ENCODE peak calls at places on chromosomes 5 and 9, in five cellular contexts. One of them, this sample, is unnamed.

GRCh38 chr9:111005711-111006482 is 32.4 kb downstream of the LPAR1 start:
- DNase-seq in AML-193: no peak
- DNase-seq in SHP77 treated with DMSO at 0.1 percent for 48 hours: no peak
- DNase-seq in GM12865: no peak
- DNase-seq in naive B cell: no peak
- DNase-seq in this sample: no peak

GRCh38 chr5:137342764-137343163 is 156.4 kb downstream of the SPOCK1 start:
- DNase-seq in naive B cell: no peak
- DNase-seq in GM12865: no peak
- DNase-seq in SHP77 treated with DMSO at 0.1 percent for 48 hours: no peak
- DNase-seq in AML-193: no peak
- DNase-seq in this sample: no peak

GRCh38 chr9:95455714-95456113 is 61.1 kb downstream of the PTCH1 start:
- DNase-seq in AML-193: no peak
- DNase-seq in naive B cell: no peak
- DNase-seq in GM12865: no peak
- DNase-seq in SHP77 treated with DMSO at 0.1 percent for 48 hours: no peak
- DNase-seq in this sample: no peak

GRCh38 chr5:134506054-134507039 is 19.1 kb upstream of the JADE2 start:
- DNase-seq in GM12865: no peak
- DNase-seq in AML-193: no peak
- DNase-seq in SHP77 treated with DMSO at 0.1 percent for 48 hours: no peak
- DNase-seq in naive B cell: no peak
- DNase-seq in this sample: no peak

GRCh38 chr5:123176224-123176937 is 87.3 kb downstream of the PRDM6 start:
- DNase-seq in naive B cell: no peak
- DNase-seq in GM12865: no peak
- DNase-seq in AML-193: no peak
- DNase-seq in SHP77 treated with DMSO at 0.1 percent for 48 hours: no peak
- DNase-seq in this sample: no peak

GRCh38 chr5:169637856-169638190 is 748 bp downstream of the DOCK2 start:
- DNase-seq in SHP77 treated with DMSO at 0.1 percent for 48 hours: no peak
- DNase-seq in GM12865: peak; percentile 86
- DNase-seq in AML-193: peak; percentile 45
- DNase-seq in naive B cell: peak; percentile 59
- DNase-seq in this sample: no peak

GRCh38 chr5:141850786-141851185 is 27.4 kb downstream of the PCDH1 start:
- DNase-seq in AML-193: no peak
- DNase-seq in GM12865: no peak
- DNase-seq in naive B cell: no peak
- DNase-seq in SHP77 treated with DMSO at 0.1 percent for 48 hours: no peak
- DNase-seq in this sample: no peak

GRCh38 chr9:123978981-123979380 is 32.6 kb upstream of the LHX2 start:
- DNase-seq in SHP77 treated with DMSO at 0.1 percent for 48 hours: no peak
- DNase-seq in AML-193: no peak
- DNase-seq in naive B cell: no peak
- DNase-seq in GM12865: no peak
- DNase-seq in this sample: no peak

GRCh38 chr5:97090944-97091343 is 51.5 kb downstream of the LIX1 start:
- DNase-seq in AML-193: no peak
- DNase-seq in GM12865: no peak
- DNase-seq in SHP77 treated with DMSO at 0.1 percent for 48 hours: no peak
- DNase-seq in naive B cell: no peak
- DNase-seq in this sample: no peak

GRCh38 chr5:150339165-150339564 is 18.3 kb upstream of the TCOF1 start:
- DNase-seq in SHP77 treated with DMSO at 0.1 percent for 48 hours: no peak
- DNase-seq in GM12865: no peak
- DNase-seq in naive B cell: no peak
- DNase-seq in AML-193: no peak
- DNase-seq in this sample: no peak

GRCh38 chr5:12016149-12016740 is 112.0 kb upstream of the CTNND2 start:
- DNase-seq in AML-193: no peak
- DNase-seq in GM12865: no peak
- DNase-seq in SHP77 treated with DMSO at 0.1 percent for 48 hours: no peak
- DNase-seq in naive B cell: no peak
- DNase-seq in this sample: no peak

GRCh38 chr5:173315495-173316352 is 12.5 kb downstream of the STC2 start:
- DNase-seq in AML-193: no peak
- DNase-seq in GM12865: no peak
- DNase-seq in SHP77 treated with DMSO at 0.1 percent for 48 hours: peak; percentile 38
- DNase-seq in naive B cell: no peak
- DNase-seq in this sample: no peak

GRCh38 chr5:72130342-72130741 is 23.1 kb downstream of the MAP1B start:
- DNase-seq in naive B cell: no peak
- DNase-seq in GM12865: no peak
- DNase-seq in AML-193: no peak
- DNase-seq in SHP77 treated with DMSO at 0.1 percent for 48 hours: no peak
- DNase-seq in this sample: no peak

GRCh38 chr5:127299678-127300077 is 9.1 kb downstream of the MEGF10 start:
- DNase-seq in naive B cell: no peak
- DNase-seq in GM12865: no peak
- DNase-seq in SHP77 treated with DMSO at 0.1 percent for 48 hours: no peak
- DNase-seq in AML-193: no peak
- DNase-seq in this sample: no peak

GRCh38 chr5:132493241-132493640 is 2.7 kb upstream of the IRF1 start:
- DNase-seq in naive B cell: no peak
- DNase-seq in SHP77 treated with DMSO at 0.1 percent for 48 hours: no peak
- DNase-seq in GM12865: no peak
- DNase-seq in AML-193: no peak
- DNase-seq in this sample: no peak

GRCh38 chr9:35828716-35829083 is at the start of gene FAM221B:
- DNase-seq in GM12865: no peak
- DNase-seq in SHP77 treated with DMSO at 0.1 percent for 48 hours: no peak
- DNase-seq in naive B cell: no peak
- DNase-seq in AML-193: no peak
- DNase-seq in this sample: no peak

GRCh38 chr5:132655821-132656773 is 1.9 kb upstream of the IL13 start:
- DNase-seq in AML-193: no peak
- DNase-seq in naive B cell: no peak
- DNase-seq in GM12865: no peak
- DNase-seq in SHP77 treated with DMSO at 0.1 percent for 48 hours: no peak
- DNase-seq in this sample: peak; percentile 80

GRCh38 chr5:121399879-121400278 is 451.8 kb upstream of the FTMT start:
- DNase-seq in GM12865: peak; percentile 77
- DNase-seq in naive B cell: no peak
- DNase-seq in SHP77 treated with DMSO at 0.1 percent for 48 hours: no peak
- DNase-seq in AML-193: no peak
- DNase-seq in this sample: no peak